ENCODE peak calls at places on chromosomes 1 and 21, in eight cellular contexts. J is colonic mucosa, P is uterus, I is left ventricle myocardium inferior, B is tibial artery, M is gastrocnemius medialis, L is mammary epithelial cell, F is heart right ventricle. U is an unnamed sample.

GRCh38 chr21:36695283-36695634 is 3.7 kb upstream of the SIM2 start:
- DNase-seq in P (no peak), I (no peak), F (no peak), J (no peak), L (no peak), B (no peak), M (no peak), U (no peak)

GRCh38 chr21:44751186-44751798 is 39.9 kb upstream of the TSPEAR start:
- DNase-seq in M (no peak), F (no peak), P (no peak), J (no peak), B (no peak), L (no peak), I (no peak), U (no peak)

GRCh38 chr1:154747841-154748766 is 122.0 kb downstream of the KCNN3 start:
- DNase-seq in P (no peak), F (no peak), M (no peak), L (no peak), J (no peak), I (peak; percentile 68), B (no peak), U (no peak)

GRCh38 chr1:156053770-156054499 is at the start of gene UBQLN4:
- DNase-seq in B (peak; percentile 83), L (peak; percentile 72), P (peak; percentile 90), M (peak; percentile 90), J (peak; percentile 87), F (peak; percentile 91), I (peak; percentile 88), U (peak; percentile 92)

GRCh38 chr1:62054188-62054587 is 140.5 kb upstream of the L1TD1 start:
- DNase-seq in F (no peak), B (no peak), P (no peak), J (no peak), M (no peak), L (no peak), I (no peak), U (no peak)

GRCh38 chr1:47523812-47524170 is 85.9 kb downstream of the FOXD2 start:
- DNase-seq in P (no peak), L (no peak), J (no peak), F (no peak), I (no peak), B (no peak), M (no peak), U (no peak)

GRCh38 chr1:83905315-83905907 is 93.5 kb downstream of the TTLL7 start:
- DNase-seq in P (no peak), F (no peak), B (no peak), J (peak; percentile 18), M (no peak), I (no peak), L (no peak), U (no peak)

GRCh38 chr1:182666736-182667135 is 17.7 kb downstream of the RGS8 start:
- DNase-seq in B (no peak), L (no peak), P (no peak), I (no peak), J (no peak), M (no peak), F (no peak), U (no peak)

GRCh38 chr1:219945795-219946194 is 17.4 kb upstream of the SLC30A10 start:
- DNase-seq in L (no peak), J (no peak), P (no peak), M (no peak), F (no peak), B (no peak), I (no peak), U (no peak)

GRCh38 chr21:34639882-34640788 is 25.2 kb upstream of the RCAN1 start:
- DNase-seq in P (no peak), I (no peak), F (no peak), J (no peak), B (no peak), M (no peak), L (no peak), U (no peak)

GRCh38 chr21:34693192-34693810 is 24.5 kb downstream of the CLIC6 start:
- DNase-seq in B (peak; percentile 34), P (peak; percentile 24), M (no peak), J (peak; percentile 72), F (peak; percentile 29), L (peak; percentile 39), I (no peak), U (no peak)

GRCh38 chr1:39213511-39214002 is 9.1 kb downstream of the MACF1 start:
- DNase-seq in P (no peak), B (no peak), M (no peak), L (no peak), J (no peak), F (no peak), I (no peak), U (no peak)

GRCh38 chr1:47298025-47298699 is 15.8 kb downstream of the STIL start:
- DNase-seq in M (no peak), F (peak; percentile 10), B (no peak), J (no peak), L (no peak), P (no peak), I (no peak), U (no peak)

GRCh38 chr21:8988696-8989095 is 1532.7 kb upstream of the TPTE start:
- DNase-seq in J (no peak), B (no peak), L (no peak), M (no peak), I (no peak), F (no peak), P (no peak), U (no peak)

GRCh38 chr1:43774359-43774758 is 67.0 kb downstream of the ST3GAL3 start:
- DNase-seq in M (no peak), P (no peak), I (no peak), F (no peak), B (no peak), L (peak; percentile 79), J (no peak), U (no peak)

GRCh38 chr1:84272401-84272800 is 29.1 kb upstream of the SAMD13 start:
- DNase-seq in L (no peak), J (peak; percentile 86), P (no peak), B (no peak), I (no peak), F (no peak), M (no peak), U (peak; percentile 52)

GRCh38 chr1:33295450-33296081 is 25.3 kb downstream of the A3GALT2 start:
- DNase-seq in I (peak; percentile 88), F (peak; percentile 85), B (peak; percentile 84), M (peak; percentile 63), L (peak; percentile 76), J (peak; percentile 90), P (peak; percentile 87), U (peak; percentile 93)

GRCh38 chr1:171803056-171803455 is 21.6 kb downstream of the METTL13 start:
- DNase-seq in F (no peak), B (no peak), M (no peak), J (no peak), L (no peak), P (peak; percentile 36), I (no peak), U (no peak)

GRCh38 chr1:215719569-215719968 is 152.5 kb downstream of the KCTD3 start:
- DNase-seq in P (no peak), J (no peak), L (no peak), I (no peak), M (no peak), F (no peak), B (no peak), U (no peak)

GRCh38 chr1:67632356-67632755 is 52.6 kb upstream of the GADD45A start:
- DNase-seq in I (no peak), F (no peak), B (no peak), J (no peak), M (no peak), P (no peak), L (no peak), U (no peak)

GRCh38 chr1:52180176-52180575 is 38.3 kb downstream of the ZFYVE9 start:
- DNase-seq in L (no peak), I (no peak), M (no peak), B (no peak), P (no peak), F (no peak), J (no peak), U (no peak)

GRCh38 chr1:93679546-93679945 is 2.1 kb downstream of the BCAR3 start:
- DNase-seq in M (no peak), L (no peak), I (no peak), J (no peak), F (no peak), P (no peak), B (no peak), U (no peak)

GRCh38 chr1:93681549-93682412 is at the start of gene BCAR3:
- DNase-seq in L (peak; percentile 83), B (peak; percentile 72), P (peak; percentile 47), I (peak; percentile 83), J (peak; percentile 71), F (peak; percentile 73), M (peak; percentile 51), U (peak; percentile 80)

GRCh38 chr1:93678966-93679480 is 2.6 kb downstream of the BCAR3 start:
- DNase-seq in B (no peak), P (no peak), F (no peak), M (no peak), J (no peak), I (no peak), L (no peak), U (no peak)

GRCh38 chr1:93680121-93681094 is 1.2 kb downstream of the BCAR3 start:
- DNase-seq in J (peak; percentile 91), I (peak; percentile 86), P (peak; percentile 85), B (peak; percentile 91), F (peak; percentile 86), M (peak; percentile 57), L (peak; percentile 84), U (peak; percentile 86)

GRCh38 chr1:93681095-93681548 is 515 bp downstream of the BCAR3 start:
- DNase-seq in J (no peak), P (no peak), B (no peak), I (no peak), M (no peak), F (no peak), L (no peak), U (peak; percentile 47)
- H3K4me1 ChIP-seq in J (no peaks in the 10 kb centered on the region), P (no peaks in the 10 kb centered on the region), B (peaks cover 18% of the 10 kb centered on the region), I (peaks cover 61% of the 10 kb centered on the region), M (peaks cover 19% of the 10 kb centered on the region), F (peaks cover 50% of the 10 kb centered on the region), L (peaks cover 42% of the 10 kb centered on the region), U (no peaks in the 10 kb centered on the region)

GRCh38 chr1:218347316-218347712 is 2.2 kb downstream of the TGFB2 start:
- DNase-seq in J (no peak), B (peak; percentile 32), P (peak; percentile 42), L (peak; percentile 48), M (no peak), F (no peak), I (no peak), U (no peak)
- TF ChIP-seq CTCF in J (no peak), B (peak; percentile 11), P (no peak), L (peak; percentile 4), M (no peak), F (no peak), I (no peak), U (no peak)

DNA sequence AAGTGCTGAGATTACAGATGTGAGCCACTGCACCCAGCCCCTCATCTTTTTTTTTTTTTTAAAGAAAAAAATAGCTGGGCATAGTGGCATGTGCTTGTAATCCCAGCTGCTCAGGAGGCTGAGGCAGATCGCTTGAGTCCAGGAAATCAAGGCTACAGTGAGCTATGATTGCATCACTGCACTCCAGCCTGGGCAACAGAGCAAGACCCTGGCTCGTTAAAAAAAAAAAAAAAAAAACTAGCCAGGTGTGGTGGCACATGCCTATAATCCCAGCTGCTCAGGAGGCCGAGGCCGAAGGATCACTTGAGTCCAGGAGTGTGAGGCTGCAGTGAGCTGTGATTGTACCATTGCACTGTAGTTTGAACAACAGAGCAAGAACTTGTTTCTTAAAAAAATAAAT is 13.8 kb downstream of the SZRD1 start:
- DNase-seq in F (no peak), L (no peak), P (no peak), J (no peak), I (no peak), M (no peak), B (no peak), U (no peak)
- H3K4me1 ChIP-seq in F (peaks cover 60% of the 10 kb centered on the region), L (peaks cover 7% of the 10 kb centered on the region), P (peaks cover 6% of the 10 kb centered on the region), J (peaks cover 3% of the 10 kb centered on the region), I (peaks cover 77% of the 10 kb centered on the region), M (peaks cover 64% of the 10 kb centered on the region), B (peaks cover 77% of the 10 kb centered on the region), U (peaks cover 10% of the 10 kb centered on the region)

GRCh38 chr21:30189763-30190162 is 23.2 kb upstream of the CLDN17 start:
- DNase-seq in L (no peak), J (no peak), P (no peak), B (no peak), M (no peak), I (no peak), F (no peak), U (no peak)
- TF ChIP-seq CTCF in L (no peak), J (no peak), P (no peak), B (no peak), M (no peak), I (no peak), F (no peak), U (no peak)